ENCODE peak calls at places on chromosomes 2 and 18, in five cellular contexts. One of them, this sample, is unnamed.

GRCh38 chr2:10632230-10632629 is 57.5 kb downstream of the NOL10 start:
- DNase-seq in GM23248: no peak
- DNase-seq in neuronal stem cell: no peak
- DNase-seq in astrocyte: no peak
- DNase-seq in endodermal cell: no peak
- DNase-seq in this sample: no peak

GRCh38 chr18:47254341-47254939 is 3.0 kb upstream of the SKOR2 start:
- DNase-seq in GM23248: peak; percentile 54
- DNase-seq in neuronal stem cell: peak; percentile 89
- DNase-seq in endodermal cell: peak; percentile 97
- DNase-seq in astrocyte: peak; percentile 14
- DNase-seq in this sample: peak; percentile 37

GRCh38 chr2:236711440-236711839 is 141.8 kb downstream of the ACKR3 start:
- DNase-seq in neuronal stem cell: no peak
- DNase-seq in endodermal cell: no peak
- DNase-seq in astrocyte: peak; percentile 68
- DNase-seq in GM23248: peak; percentile 93
- DNase-seq in this sample: peak; percentile 24

GRCh38 chr2:182763311-182763912 is 47.4 kb downstream of the DNAJC10 start:
- DNase-seq in endodermal cell: peak; percentile 64
- DNase-seq in neuronal stem cell: peak; percentile 30
- DNase-seq in astrocyte: peak; percentile 51
- DNase-seq in GM23248: peak; percentile 54
- DNase-seq in this sample: peak; percentile 67

GRCh38 chr2:142944264-142944663 is 66.8 kb downstream of the KYNU start:
- DNase-seq in neuronal stem cell: no peak
- DNase-seq in endodermal cell: no peak
- DNase-seq in astrocyte: peak; percentile 47
- DNase-seq in GM23248: peak; percentile 33
- DNase-seq in this sample: peak; percentile 34

GRCh38 chr2:239381709-239382134 is 19.1 kb downstream of the HDAC4 start:
- DNase-seq in endodermal cell: no peak
- DNase-seq in neuronal stem cell: no peak
- DNase-seq in GM23248: no peak
- DNase-seq in astrocyte: no peak
- DNase-seq in this sample: no peak

GRCh38 chr2:37984589-37984988 is 59.5 kb downstream of the RMDN2 start:
- DNase-seq in neuronal stem cell: no peak
- DNase-seq in GM23248: peak; percentile 52
- DNase-seq in astrocyte: peak; percentile 5
- DNase-seq in endodermal cell: no peak
- DNase-seq in this sample: peak; percentile 67

GRCh38 chr2:174335605-174336402 is 1.1 kb downstream of the SP9 start:
- DNase-seq in endodermal cell: peak; percentile 89
- DNase-seq in neuronal stem cell: peak; percentile 50
- DNase-seq in GM23248: peak; percentile 66
- DNase-seq in astrocyte: no peak
- DNase-seq in this sample: peak; percentile 21

GRCh38 chr2:33051586-33052385 is 105.0 kb downstream of the LTBP1 start:
- DNase-seq in astrocyte: peak; percentile 52
- DNase-seq in endodermal cell: no peak
- DNase-seq in GM23248: peak; percentile 95
- DNase-seq in neuronal stem cell: no peak
- DNase-seq in this sample: peak; percentile 71

GRCh38 chr2:60804473-60804872 is 48.4 kb downstream of the PAPOLG start:
- DNase-seq in astrocyte: no peak
- DNase-seq in GM23248: no peak
- DNase-seq in neuronal stem cell: no peak
- DNase-seq in endodermal cell: no peak
- DNase-seq in this sample: no peak

DNA sequence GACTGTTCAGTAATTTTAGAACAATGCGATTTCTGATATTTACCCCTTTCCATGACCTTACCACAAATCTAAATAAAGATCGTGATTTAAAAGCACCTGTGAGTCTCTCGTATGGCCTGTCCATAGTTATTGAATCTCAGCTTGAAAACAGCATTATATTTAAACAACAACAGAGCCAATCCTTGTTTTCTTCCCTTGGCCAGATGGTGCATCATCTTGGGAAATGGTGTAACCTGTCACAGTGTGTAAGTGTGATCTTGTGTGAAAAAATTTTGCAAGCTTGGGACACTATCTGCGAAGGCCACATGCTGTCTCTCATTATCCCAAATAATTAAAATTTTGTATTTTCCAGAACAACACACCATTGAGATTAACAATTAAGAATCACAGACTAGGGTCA is 262.7 kb upstream of the SPHKAP start:
- DNase-seq in endodermal cell: no peak
- DNase-seq in neuronal stem cell: no peak
- DNase-seq in astrocyte: no peak
- DNase-seq in GM23248: no peak
- DNase-seq in this sample: no peak
- H3K9me3 ChIP-seq in endodermal cell: no peaks in the 10 kb centered on the region
- H3K9me3 ChIP-seq in neuronal stem cell: no peaks in the 10 kb centered on the region
- H3K9me3 ChIP-seq in astrocyte: no peaks in the 10 kb centered on the region
- H3K9me3 ChIP-seq in GM23248: no peaks in the 10 kb centered on the region
- H3K9me3 ChIP-seq in this sample: peaks cover 10% of the 10 kb centered on the region

GRCh38 chr2:20935168-20935567 is 108.7 kb downstream of the APOB start:
- DNase-seq in endodermal cell: no peak
- DNase-seq in neuronal stem cell: no peak
- DNase-seq in astrocyte: no peak
- DNase-seq in GM23248: no peak
- DNase-seq in this sample: no peak

GRCh38 chr2:20940856-20941255 is 103.0 kb downstream of the APOB start:
- DNase-seq in endodermal cell: no peak
- DNase-seq in neuronal stem cell: no peak
- DNase-seq in astrocyte: no peak
- DNase-seq in GM23248: no peak
- DNase-seq in this sample: no peak

GRCh38 chr2:20939786-20940480 is 103.9 kb downstream of the APOB start:
- DNase-seq in astrocyte: no peak
- DNase-seq in neuronal stem cell: no peak
- DNase-seq in GM23248: no peak
- DNase-seq in endodermal cell: no peak
- DNase-seq in this sample: no peak

GRCh38 chr2:20942538-20943223 is 101.2 kb downstream of the APOB start:
- DNase-seq in astrocyte: no peak
- DNase-seq in endodermal cell: no peak
- DNase-seq in GM23248: no peak
- DNase-seq in neuronal stem cell: no peak
- DNase-seq in this sample: no peak

DNA sequence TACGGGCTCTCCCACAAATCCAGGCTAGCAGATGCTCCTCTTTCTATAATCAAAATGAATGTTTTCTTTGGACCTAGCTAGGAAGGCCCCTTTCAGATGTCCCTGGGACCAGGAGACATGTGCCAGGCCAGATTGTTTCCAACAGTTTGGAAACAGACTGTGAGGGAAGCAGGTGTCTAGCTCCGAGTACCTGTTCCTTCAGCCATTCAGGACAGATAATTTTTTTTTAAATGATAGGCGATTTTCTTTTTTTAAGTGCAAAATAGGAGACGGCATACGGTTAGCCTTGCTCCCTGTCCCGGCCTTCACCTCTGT is 103.4 kb downstream of the APOB start:
- DNase-seq in astrocyte: no peak
- DNase-seq in GM23248: no peak
- DNase-seq in endodermal cell: no peak
- DNase-seq in neuronal stem cell: no peak
- DNase-seq in this sample: no peak
- H3K9ac ChIP-seq in astrocyte: no peak overlapping the region
- H3K9ac ChIP-seq in GM23248: no peak overlapping the region
- H3K9ac ChIP-seq in endodermal cell: no peak overlapping the region
- H3K9ac ChIP-seq in neuronal stem cell: no peak overlapping the region
- H3K9ac ChIP-seq in this sample: no peak overlapping the region

DNA sequence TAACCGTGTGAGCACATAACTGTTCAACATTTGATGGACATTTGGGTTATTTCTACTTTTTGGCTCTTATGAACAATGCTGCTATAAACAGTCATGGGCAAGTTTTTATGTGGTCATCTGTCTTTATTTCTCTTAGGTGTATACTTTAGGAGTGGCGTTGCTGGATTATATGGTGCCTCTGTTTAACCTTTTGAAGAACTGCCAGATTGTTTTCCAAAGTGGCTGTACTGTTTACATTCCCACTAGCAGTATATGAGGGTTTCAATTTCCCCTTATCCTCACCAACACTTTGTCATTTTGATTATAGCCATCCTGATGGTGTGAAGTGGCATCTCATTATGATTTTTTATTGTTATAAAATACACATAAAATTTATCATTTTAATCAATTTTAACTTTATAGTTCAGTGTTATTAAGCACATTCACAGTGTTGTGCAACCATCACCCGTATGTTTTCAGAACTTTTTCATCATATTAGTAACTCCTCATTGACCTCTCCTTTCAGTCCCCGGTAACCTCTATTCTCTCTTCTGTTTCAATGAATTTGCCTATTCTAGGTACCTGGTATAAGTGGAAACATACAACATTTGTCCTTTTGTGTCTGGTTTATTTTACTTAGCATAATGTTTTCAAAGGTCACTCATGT is 55.4 kb downstream of the EML4 start:
- DNase-seq in GM23248: no peak
- DNase-seq in neuronal stem cell: no peak
- DNase-seq in endodermal cell: no peak
- DNase-seq in astrocyte: no peak
- DNase-seq in this sample: no peak
- H3K9me3 ChIP-seq in GM23248: no peaks in the 10 kb centered on the region
- H3K9me3 ChIP-seq in neuronal stem cell: no peaks in the 10 kb centered on the region
- H3K9me3 ChIP-seq in endodermal cell: no peaks in the 10 kb centered on the region
- H3K9me3 ChIP-seq in astrocyte: no peaks in the 10 kb centered on the region
- H3K9me3 ChIP-seq in this sample: no peaks in the 10 kb centered on the region

DNA sequence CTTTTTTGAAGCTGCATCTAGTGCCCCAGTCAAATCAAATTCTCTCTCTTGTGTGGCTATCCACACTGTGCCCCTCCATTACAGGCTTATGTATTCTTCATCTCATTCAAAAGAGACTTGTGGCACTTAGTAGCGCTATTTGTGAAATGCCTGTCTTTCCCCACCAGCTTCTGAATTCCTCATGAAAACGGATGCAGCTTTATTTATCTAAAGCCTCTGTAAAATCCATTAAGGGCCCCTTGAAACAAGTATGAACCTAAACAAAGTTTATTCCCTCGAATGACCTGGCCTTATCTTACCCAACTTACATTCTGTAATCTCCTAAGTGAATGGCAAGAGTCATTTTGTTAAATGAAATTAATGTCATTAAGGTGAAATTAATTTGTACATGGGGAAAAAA is 417.4 kb upstream of the PIK3C3 start:
- DNase-seq in neuronal stem cell: no peak
- DNase-seq in endodermal cell: no peak
- DNase-seq in GM23248: no peak
- DNase-seq in astrocyte: no peak
- DNase-seq in this sample: no peak
- H3K9ac ChIP-seq in neuronal stem cell: no peak overlapping the region
- H3K9ac ChIP-seq in endodermal cell: no peak overlapping the region
- H3K9ac ChIP-seq in GM23248: no peak overlapping the region
- H3K9ac ChIP-seq in astrocyte: no peak overlapping the region
- H3K9ac ChIP-seq in this sample: no peak overlapping the region

DNA sequence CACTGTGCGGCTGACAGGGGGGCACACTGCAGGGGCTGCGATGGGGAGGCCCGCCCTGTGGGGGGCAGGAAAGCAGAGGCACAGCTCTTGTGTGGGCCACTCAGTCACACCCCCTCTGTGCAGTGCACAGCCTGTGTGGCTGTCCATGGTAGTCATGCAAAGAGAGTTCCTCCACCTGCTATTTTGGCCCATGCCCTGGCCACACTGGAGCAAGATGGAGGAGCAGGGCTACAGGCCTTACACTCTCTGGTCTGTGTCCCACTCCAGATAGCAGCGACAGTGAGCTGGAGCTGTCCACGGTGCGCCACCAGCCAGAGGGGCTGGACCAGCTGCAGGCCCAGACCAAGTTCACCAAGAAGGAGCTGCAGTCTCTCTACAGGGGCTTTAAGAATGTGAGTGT is 28.5 kb upstream of the FAHD2A start:
- DNase-seq in GM23248: no peak
- DNase-seq in endodermal cell: peak; percentile 41
- DNase-seq in astrocyte: no peak
- DNase-seq in neuronal stem cell: no peak
- DNase-seq in this sample: no peak
- H3K9me3 ChIP-seq in GM23248: no peaks in the 10 kb centered on the region
- H3K9me3 ChIP-seq in endodermal cell: no peaks in the 10 kb centered on the region
- H3K9me3 ChIP-seq in astrocyte: no peaks in the 10 kb centered on the region
- H3K9me3 ChIP-seq in neuronal stem cell: no peaks in the 10 kb centered on the region
- H3K9me3 ChIP-seq in this sample: peaks cover 9% of the 10 kb centered on the region

GRCh38 chr2:55010149-55010591 is 40.1 kb downstream of the RTN4 start:
- DNase-seq in astrocyte: peak; percentile 40
- DNase-seq in endodermal cell: no peak
- DNase-seq in neuronal stem cell: no peak
- DNase-seq in GM23248: peak; percentile 87
- DNase-seq in this sample: peak; percentile 47

GRCh38 chr2:55011741-55012574 is 38.3 kb downstream of the RTN4 start:
- DNase-seq in astrocyte: no peak
- DNase-seq in endodermal cell: no peak
- DNase-seq in neuronal stem cell: no peak
- DNase-seq in GM23248: no peak
- DNase-seq in this sample: no peak

GRCh38 chr2:55010915-55011314 is 39.3 kb downstream of the RTN4 start:
- DNase-seq in endodermal cell: no peak
- DNase-seq in astrocyte: no peak
- DNase-seq in GM23248: peak; percentile 62
- DNase-seq in neuronal stem cell: no peak
- DNase-seq in this sample: peak; percentile 47

GRCh38 chr2:55012648-55013484 is 37.4 kb downstream of the RTN4 start:
- DNase-seq in astrocyte: no peak
- DNase-seq in GM23248: no peak
- DNase-seq in neuronal stem cell: no peak
- DNase-seq in endodermal cell: no peak
- DNase-seq in this sample: no peak

GRCh38 chr2:55009277-55010055 is 40.8 kb downstream of the RTN4 start:
- DNase-seq in GM23248: peak; percentile 39
- DNase-seq in endodermal cell: no peak
- DNase-seq in astrocyte: no peak
- DNase-seq in neuronal stem cell: no peak
- DNase-seq in this sample: peak; percentile 32
- H3K9ac ChIP-seq in GM23248: peak overlapping the region; percentile 51
- H3K9ac ChIP-seq in endodermal cell: no peak overlapping the region
- H3K9ac ChIP-seq in astrocyte: no peak overlapping the region
- H3K9ac ChIP-seq in neuronal stem cell: no peak overlapping the region
- H3K9ac ChIP-seq in this sample: peak overlapping the region; percentile 82

GRCh38 chr2:95388091-95388692 is 14.3 kb upstream of the FAHD2A start:
- DNase-seq in astrocyte: no peak
- DNase-seq in neuronal stem cell: no peak
- DNase-seq in endodermal cell: peak; percentile 17
- DNase-seq in GM23248: no peak
- DNase-seq in this sample: no peak
- H3K9me3 ChIP-seq in astrocyte: no peaks in the 10 kb centered on the region
- H3K9me3 ChIP-seq in neuronal stem cell: no peaks in the 10 kb centered on the region
- H3K9me3 ChIP-seq in endodermal cell: no peaks in the 10 kb centered on the region
- H3K9me3 ChIP-seq in GM23248: no peaks in the 10 kb centered on the region
- H3K9me3 ChIP-seq in this sample: no peaks in the 10 kb centered on the region